ENCODE peak calls at places on chromosomes 5 and 9, in ten cellular contexts. F is mesothelial cell of epicardium; Y is hippocampal formation; Z is HFF-Myc; D is CD4-positive, alpha-beta T cell; T is stimulated activated CD8-positive, alpha-beta memory T cell treated with anti-CD3 and anti-CD28 coated beads, Interleukin-4, amount 100 ng/mL, for 24 hours; U is dorsolateral prefrontal cortex; N is neuronal stem cell; P is activated CD8-positive, alpha-beta memory T cell treated with anti-CD3 and anti-CD28 coated beads for 48 hours; V is GM10248. L is an unnamed sample.

GRCh38 chr5:126195410-126196100 is 227.7 kb upstream of the GRAMD2B start:
- DNase-seq in F (no peak), Y (no peak), Z (peak), D (no peak), T (no peak), U (no peak), N (no peak), P (no peak), V (no peak), L (no peak)

GRCh38 chr5:169592937-169593650 is 9.5 kb downstream of the SPDL1 start:
- DNase-seq in F (no peak), Y (no peak), Z (no peak), D (no peak), T (no peak), U (no peak), N (no peak), P (no peak), V (no peak), L (no peak)

GRCh38 chr9:93862877-93863545 is 92.1 kb downstream of the BARX1 start:
- DNase-seq in F (no peak), Y (no peak), Z (no peak), D (no peak), T (no peak), U (no peak), N (no peak), P (no peak), V (peak), L (no peak)

GRCh38 chr9:136807281-136808074 is at the start of gene RABL6:
- DNase-seq in F (no peak), Y (peak), Z (no peak), D (peak), T (peak), U (peak), N (peak), P (peak), V (peak), L (peak)

GRCh38 chr5:180077594-180078284 is 6.2 kb upstream of the RNF130 start:
- DNase-seq in F (no peak), Y (no peak), Z (no peak), D (no peak), T (no peak), U (no peak), N (no peak), P (no peak), V (no peak), L (no peak)

GRCh38 chr5:72363146-72363802 is 43.1 kb downstream of the PTCD2 start:
- DNase-seq in F (no peak), Y (no peak), Z (peak), D (no peak), T (no peak), U (no peak), N (no peak), P (no peak), V (no peak), L (peak)

GRCh38 chr5:174500636-174501035 is 223.7 kb upstream of the MSX2 start:
- DNase-seq in F (no peak), Y (no peak), Z (no peak), D (no peak), T (no peak), U (no peak), N (no peak), P (no peak), V (no peak), L (no peak)

GRCh38 chr5:127826011-127826410 is 122.8 kb downstream of the CCDC192 start:
- DNase-seq in F (no peak), Y (no peak), Z (no peak), D (no peak), T (no peak), U (no peak), N (no peak), P (no peak), V (no peak), L (peak)

GRCh38 chr5:76114192-76114795 is 31.1 kb downstream of the SV2C start:
- DNase-seq in F (no peak), Y (no peak), Z (no peak), D (no peak), T (no peak), U (no peak), N (peak), P (no peak), V (no peak), L (no peak)

GRCh38 chr9:133188843-133189180 is 20.2 kb downstream of the OBP2B start:
- DNase-seq in F (no peak), Y (no peak), Z (no peak), D (no peak), T (no peak), U (no peak), N (no peak), P (no peak), V (no peak), L (no peak)

GRCh38 chr5:85462957-85463356 is 1078.3 kb upstream of the EDIL3 start:
- DNase-seq in F (no peak), Y (no peak), Z (no peak), D (no peak), T (no peak), U (no peak), N (no peak), P (no peak), V (no peak), L (no peak)

GRCh38 chr5:6202113-6202512 is 176.2 kb downstream of the MED10 start:
- DNase-seq in F (no peak), Y (no peak), Z (no peak), D (no peak), T (no peak), U (no peak), N (no peak), P (no peak), V (no peak), L (no peak)

GRCh38 chr5:76705574-76705973 is 10.4 kb upstream of the F2R start:
- DNase-seq in F (no peak), Y (no peak), Z (no peak), D (no peak), T (no peak), U (no peak), N (no peak), P (no peak), V (no peak), L (no peak)

GRCh38 chr9:3244963-3245653 is 280.7 kb downstream of the RFX3 start:
- DNase-seq in F (no peak), Y (no peak), Z (no peak), D (no peak), T (no peak), U (no peak), N (no peak), P (no peak), V (peak), L (no peak)

GRCh38 chr5:39186722-39187539 is 32.4 kb downstream of the FYB1 start:
- DNase-seq in F (no peak), Y (no peak), Z (no peak), D (no peak), T (no peak), U (no peak), N (no peak), P (no peak), V (no peak), L (no peak)

GRCh38 chr5:150303070-150303595 is 428 bp upstream of the ARSI start:
- DNase-seq in F (no peak), Y (no peak), Z (no peak), D (no peak), T (no peak), U (no peak), N (no peak), P (no peak), V (no peak), L (no peak)

GRCh38 chr9:22010881-22011625 is 1.9 kb upstream of the CDKN2B start:
- DNase-seq in F (no peak), Y (no peak), Z (no peak), D (no peak), T (no peak), U (no peak), N (no peak), P (no peak), V (no peak), L (no peak)

GRCh38 chr9:124794902-124795491 is 18.1 kb downstream of the OLFML2A start:
- DNase-seq in F (no peak), Y (no peak), Z (no peak), D (no peak), T (no peak), U (no peak), N (no peak), P (no peak), V (no peak), L (no peak)

GRCh38 chr9:118038713-118039112 is 334.5 kb downstream of the TLR4 start:
- DNase-seq in F (no peak), Y (no peak), Z (no peak), D (no peak), T (no peak), U (no peak), N (no peak), P (no peak), V (no peak), L (no peak)

GRCh38 chr9:93168581-93168980 is 15.4 kb upstream of the WNK2 start:
- DNase-seq in F (no peak), Y (no peak), Z (no peak), D (no peak), T (no peak), U (no peak), N (no peak), P (no peak), V (no peak), L (no peak)

GRCh38 chr5:64690417-64691151 is at the start of gene SHISAL2B:
- DNase-seq in F (peak), Y (no peak), Z (no peak), D (no peak), T (no peak), U (no peak), N (peak), P (no peak), V (peak), L (no peak)

GRCh38 chr5:54524704-54525103 is 7.1 kb downstream of the SNX18 start:
- DNase-seq in F (no peak), Y (no peak), Z (no peak), D (no peak), T (no peak), U (no peak), N (no peak), P (no peak), V (no peak), L (no peak)

GRCh38 chr5:124343451-124343867 is 403.0 kb downstream of the ZNF608 start:
- DNase-seq in F (no peak), Y (no peak), Z (peak), D (no peak), T (no peak), U (no peak), N (no peak), P (no peak), V (no peak), L (peak)

GRCh38 chr5:178078197-178078995 is 34.9 kb upstream of the N4BP3 start:
- DNase-seq in F (no peak), Y (no peak), Z (peak), D (no peak), T (no peak), U (no peak), N (no peak), P (no peak), V (no peak), L (peak)

GRCh38 chr5:115641948-115642347 is 16.1 kb upstream of the TMED7 start:
- DNase-seq in F (no peak), Y (no peak), Z (no peak), D (no peak), T (no peak), U (no peak), N (no peak), P (no peak), V (no peak), L (no peak)

GRCh38 chr9:110321055-110321454 is 16.6 kb downstream of the TXNDC8 start:
- DNase-seq in F (no peak), Y (no peak), Z (no peak), D (no peak), T (no peak), U (no peak), N (no peak), P (no peak), V (no peak), L (no peak)

GRCh38 chr5:176818391-176819098 is 8.2 kb downstream of the UNC5A start:
- DNase-seq in F (no peak), Y (no peak), Z (no peak), D (no peak), T (no peak), U (no peak), N (no peak), P (no peak), V (peak), L (no peak)

GRCh38 chr5:122295138-122295537 is 16.9 kb upstream of the SNCAIP start:
- DNase-seq in F (no peak), Y (no peak), Z (no peak), D (no peak), T (no peak), U (no peak), N (no peak), P (no peak), V (no peak), L (no peak)

GRCh38 chr5:127785098-127785927 is 82.1 kb downstream of the CCDC192 start:
- DNase-seq in F (no peak), Y (no peak), Z (peak), D (no peak), T (no peak), U (no peak), N (no peak), P (no peak), V (no peak), L (peak)

GRCh38 chr9:21904371-21904770 is 89.8 kb downstream of the CDKN2A start:
- DNase-seq in F (no peak), Y (no peak), Z (no peak), D (no peak), T (no peak), U (no peak), N (no peak), P (no peak), V (no peak), L (no peak)

GRCh38 chr5:18771097-18771610 is 1136.9 kb downstream of the TAF11L14 start:
- DNase-seq in F (no peak), Y (no peak), Z (no peak), D (no peak), T (no peak), U (no peak), N (no peak), P (no peak), V (no peak), L (no peak)

GRCh38 chr5:96641368-96641767 is 20.8 kb upstream of the CAST start:
- DNase-seq in F (no peak), Y (no peak), Z (no peak), D (no peak), T (no peak), U (no peak), N (no peak), P (no peak), V (no peak), L (no peak)

GRCh38 chr9:17134843-17135577 is at the start of gene CNTLN:
- DNase-seq in F (peak), Y (peak), Z (peak), D (peak), T (peak), U (peak), N (peak), P (peak), V (peak), L (peak)

GRCh38 chr9:20314981-20315380 is 307.3 kb downstream of the MLLT3 start:
- DNase-seq in F (no peak), Y (no peak), Z (no peak), D (no peak), T (no peak), U (no peak), N (no peak), P (no peak), V (no peak), L (no peak)

GRCh38 chr5:85479849-85480248 is 1095.2 kb upstream of the EDIL3 start:
- DNase-seq in F (no peak), Y (no peak), Z (no peak), D (no peak), T (no peak), U (no peak), N (no peak), P (no peak), V (no peak), L (no peak)

L was measured in AG09319.